ENCODE peak calls at places on chromosome 17, in six cellular contexts. X is GM12878, V is upper lobe of left lung, P is K562, O is A549, A is HepG2. U is an unnamed sample.

GRCh38 chr17:19357351-19358140 is 5.0 kb downstream of the B9D1 start:
- ATAC-seq in P (no peak), A (no peak), O (no peak), V (no peak), X (no peak), U (no peak)

GRCh38 chr17:80132906-80133625 is 13.9 kb downstream of the EIF4A3 start:
- ATAC-seq in O (peak), P (peak), X (no peak), A (peak), V (no peak), U (no peak)

GRCh38 chr17:3796110-3796821 is 4.7 kb downstream of the ITGAE start:
- ATAC-seq in V (no peak), P (no peak), O (no peak), A (no peak), X (peak), U (no peak)

GRCh38 chr17:37050905-37051304 is 102.2 kb downstream of the AATF start:
- ATAC-seq in X (no peak), O (no peak), V (no peak), P (no peak), A (no peak), U (no peak)

GRCh38 chr17:10743316-10744009 is 13.6 kb upstream of the TMEM220 start:
- ATAC-seq in V (no peak), X (no peak), P (no peak), A (no peak), O (no peak), U (peak)

GRCh38 chr17:67276075-67276474 is 31.1 kb upstream of the HELZ start:
- ATAC-seq in X (no peak), O (peak), A (peak), V (no peak), P (peak), U (no peak)

GRCh38 chr17:79733692-79734070 is 2.9 kb downstream of the ENPP7 start:
- ATAC-seq in V (no peak), X (no peak), P (no peak), O (no peak), A (no peak), U (no peak)

GRCh38 chr17:76904116-76904515 is 35.9 kb downstream of the MGAT5B start:
- ATAC-seq in O (no peak), A (no peak), X (no peak), P (no peak), V (peak), U (no peak)

GRCh38 chr17:65092262-65092661 is 35.7 kb upstream of the GNA13 start:
- ATAC-seq in V (no peak), A (no peak), P (no peak), X (no peak), O (peak), U (no peak)

GRCh38 chr17:42878924-42879595 is 21.5 kb upstream of the G6PC1 start:
- ATAC-seq in X (no peak), A (no peak), P (no peak), O (no peak), V (no peak), U (no peak)
- H3K27ac ChIP-seq in X (no peak), A (no peak), P (no peak), O (no peak), V (no peak), U (no peak)

DNA sequence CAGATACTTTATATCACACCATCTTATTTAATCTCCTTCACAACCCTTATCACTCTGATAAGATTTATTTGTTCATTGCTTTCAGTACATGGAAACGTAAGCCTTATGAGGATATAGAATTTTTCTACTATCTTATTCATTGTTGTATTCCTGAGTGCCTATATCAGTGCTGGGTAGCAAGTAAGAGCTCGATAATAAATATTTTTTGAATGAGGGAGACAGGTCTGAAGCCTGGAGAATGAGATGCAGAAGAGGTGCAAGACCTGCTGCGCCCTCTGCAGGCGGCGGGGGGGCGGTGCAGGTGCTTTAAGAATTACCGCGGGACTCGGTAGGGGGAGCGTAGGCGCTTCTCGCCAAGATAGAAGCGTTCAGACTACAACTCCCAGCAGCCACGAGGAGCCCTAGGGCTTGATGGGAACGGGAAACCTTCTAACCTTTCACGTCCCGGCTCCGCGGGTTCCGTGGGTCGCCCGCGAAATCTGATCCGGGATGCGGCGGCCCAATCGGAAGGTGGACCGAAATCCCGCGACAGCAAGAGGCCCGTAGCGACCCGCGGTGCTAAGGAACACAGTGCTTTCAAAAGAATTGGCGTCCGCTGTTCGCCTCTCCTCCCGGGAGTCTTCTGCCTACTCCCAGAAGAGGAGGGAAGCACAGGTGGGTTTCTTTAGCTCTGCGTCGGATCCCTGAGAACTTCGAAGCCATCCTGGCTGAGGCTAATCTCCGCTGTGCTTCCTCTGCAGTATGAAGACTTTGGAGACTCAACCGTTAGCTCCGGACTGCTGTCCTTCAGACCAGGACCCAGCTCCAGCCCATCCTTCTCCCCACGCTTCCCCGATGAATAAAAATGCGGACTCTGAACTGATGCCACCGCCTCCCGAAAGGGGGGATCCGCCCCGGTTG is at the start of gene WRAP53:
- ATAC-seq in P (peak), A (peak), O (peak), V (peak), X (peak), U (peak)
- TF ChIP-seq EP300 in P (no peak), A (no peak), O (no peak), V (peak), X (peak), U (no peak)

GRCh38 chr17:40473573-40474365 is 27.7 kb downstream of the TNS4 start:
- ATAC-seq in P (no peak), X (no peak), A (no peak), O (peak), V (no peak), U (no peak)
- H3K27ac ChIP-seq in P (no peak), X (no peak), A (no peak), O (peak), V (no peak), U (no peak)

DNA sequence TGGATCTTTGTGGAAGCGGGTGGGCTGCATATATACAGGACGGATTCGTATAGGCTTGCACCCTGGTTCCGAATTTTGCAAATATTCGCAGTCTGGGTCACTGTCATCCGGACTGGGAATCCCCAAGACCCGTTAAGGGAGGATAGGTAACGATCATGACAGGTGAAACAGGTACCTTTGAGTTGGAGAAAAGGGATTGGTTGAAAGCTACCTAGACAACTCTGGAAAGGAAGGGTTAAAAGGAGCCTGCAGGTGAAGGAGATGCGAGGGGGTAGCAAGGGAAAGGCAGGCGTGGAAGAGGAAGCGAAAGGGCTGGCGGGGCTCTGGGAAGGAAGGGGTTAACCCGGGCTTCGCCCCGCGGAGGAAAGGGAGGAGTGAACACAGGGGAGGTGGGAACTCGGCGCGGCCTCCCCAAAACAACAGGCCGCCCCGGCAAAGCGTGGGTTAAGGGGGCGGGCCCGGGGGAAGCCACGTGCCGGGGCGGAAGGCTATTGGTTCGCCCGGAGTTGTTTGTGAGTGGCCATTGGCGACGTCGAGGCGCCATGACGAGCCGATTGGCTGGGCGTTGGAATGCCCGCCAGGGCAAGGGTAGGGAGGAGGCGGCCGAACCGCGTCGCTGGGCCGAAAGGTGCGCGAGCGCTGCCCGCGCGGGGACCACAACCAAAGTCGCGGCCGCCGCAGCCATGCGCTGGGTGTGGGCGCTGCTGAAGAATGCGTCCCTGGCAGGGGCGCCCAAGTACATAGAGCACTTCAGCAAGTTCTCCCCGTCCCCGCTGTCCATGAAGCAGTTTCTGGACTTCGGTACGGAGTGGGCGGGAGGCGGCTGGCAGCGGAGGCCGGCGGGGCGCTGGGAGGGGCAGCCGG is at the start of gene PDK2:
- ATAC-seq in X (peak), P (peak), O (peak), A (peak), V (peak), U (peak)
- TF ChIP-seq EP300 in X (peak), P (no peak), O (no peak), A (no peak), V (peak), U (no peak)

DNA sequence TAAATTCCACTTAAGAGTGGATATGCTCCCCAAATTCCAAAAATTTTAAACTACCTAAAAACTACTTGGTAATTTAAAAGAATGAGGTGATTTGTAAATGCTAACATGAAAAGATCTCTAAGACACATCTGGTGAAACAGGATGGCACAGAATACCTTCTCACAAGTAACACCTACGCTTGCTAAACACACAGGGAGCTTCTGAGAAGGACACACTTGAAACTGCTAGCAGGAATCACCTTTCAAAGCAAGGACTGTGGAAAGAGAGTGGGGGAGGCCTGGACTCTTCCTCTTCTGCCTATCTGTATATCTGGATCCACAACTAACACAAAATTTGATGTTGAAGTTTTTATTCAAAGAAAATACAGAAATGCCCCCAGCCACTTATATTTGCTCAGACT is 52.4 kb downstream of the CYTH1 start:
- ATAC-seq in P (no peak), V (no peak), O (no peak), A (no peak), X (peak), U (no peak)
- H3K27ac ChIP-seq in P (no peak), V (no peak), O (no peak), A (no peak), X (peak), U (no peak)

GRCh38 chr17:50289268-50289667 is 15.0 kb downstream of the TMEM92 start:
- ATAC-seq in X (no peak), P (no peak), A (no peak), O (no peak), V (no peak), U (peak)

GRCh38 chr17:50288306-50288705 is 14.0 kb downstream of the TMEM92 start:
- ATAC-seq in O (no peak), P (no peak), V (no peak), X (no peak), A (no peak), U (no peak)

GRCh38 chr17:50285941-50286340 is 11.7 kb downstream of the TMEM92 start:
- ATAC-seq in P (no peak), V (no peak), O (no peak), A (no peak), X (no peak), U (no peak)

GRCh38 chr17:50292465-50292864 is 18.2 kb downstream of the TMEM92 start:
- ATAC-seq in P (no peak), X (no peak), A (no peak), V (no peak), O (no peak), U (no peak)

DNA sequence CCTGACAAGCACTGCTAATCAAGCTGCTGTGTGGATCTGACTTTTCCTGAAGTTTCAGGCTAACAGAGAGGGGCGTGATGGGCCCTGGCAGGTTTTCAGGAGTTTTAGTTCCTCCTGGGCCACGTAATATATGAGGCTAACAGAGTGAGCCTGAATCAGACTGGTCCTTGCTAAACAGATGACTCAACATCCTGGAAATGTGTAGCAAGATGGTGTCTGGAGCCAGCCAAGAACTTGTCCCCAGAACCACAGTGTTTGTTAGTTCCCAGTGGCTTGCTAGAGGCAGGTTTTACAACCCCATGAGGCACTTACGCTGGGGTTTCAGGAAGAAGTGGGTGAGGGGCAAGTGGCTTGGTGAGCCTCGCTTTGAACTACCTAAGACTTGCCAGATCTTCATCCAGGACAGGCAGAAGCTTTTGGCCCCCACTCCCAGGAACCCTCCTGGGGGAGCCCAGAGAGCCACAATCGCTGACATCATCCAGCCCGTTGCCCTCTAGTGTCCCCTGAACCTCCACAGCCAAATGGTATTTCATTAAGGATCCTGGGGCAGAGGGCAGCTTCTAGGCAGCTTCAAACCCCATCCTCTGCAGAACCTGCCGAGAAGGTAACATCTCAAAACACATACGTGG is 15.9 kb downstream of the TMEM92 start:
- ATAC-seq in O (peak), V (peak), X (peak), P (peak), A (peak), U (peak)
- TF ChIP-seq EP300 in O (no peak), V (peak), X (no peak), P (peak), A (no peak), U (no peak)

GRCh38 chr17:32567086-32567485 is 80.3 kb downstream of the CDK5R1 start:
- ATAC-seq in A (no peak), P (no peak), V (no peak), O (no peak), X (no peak), U (no peak)

GRCh38 chr17:32570081-32570396 is 83.2 kb downstream of the CDK5R1 start:
- ATAC-seq in A (no peak), O (no peak), X (peak), P (no peak), V (no peak), U (no peak)

GRCh38 chr17:32568673-32569072 is 81.9 kb downstream of the CDK5R1 start:
- ATAC-seq in P (no peak), A (no peak), X (no peak), V (no peak), O (no peak), U (no peak)

GRCh38 chr17:32567511-32567910 is 80.7 kb downstream of the CDK5R1 start:
- ATAC-seq in O (no peak), P (no peak), V (no peak), A (no peak), X (no peak), U (no peak)

DNA sequence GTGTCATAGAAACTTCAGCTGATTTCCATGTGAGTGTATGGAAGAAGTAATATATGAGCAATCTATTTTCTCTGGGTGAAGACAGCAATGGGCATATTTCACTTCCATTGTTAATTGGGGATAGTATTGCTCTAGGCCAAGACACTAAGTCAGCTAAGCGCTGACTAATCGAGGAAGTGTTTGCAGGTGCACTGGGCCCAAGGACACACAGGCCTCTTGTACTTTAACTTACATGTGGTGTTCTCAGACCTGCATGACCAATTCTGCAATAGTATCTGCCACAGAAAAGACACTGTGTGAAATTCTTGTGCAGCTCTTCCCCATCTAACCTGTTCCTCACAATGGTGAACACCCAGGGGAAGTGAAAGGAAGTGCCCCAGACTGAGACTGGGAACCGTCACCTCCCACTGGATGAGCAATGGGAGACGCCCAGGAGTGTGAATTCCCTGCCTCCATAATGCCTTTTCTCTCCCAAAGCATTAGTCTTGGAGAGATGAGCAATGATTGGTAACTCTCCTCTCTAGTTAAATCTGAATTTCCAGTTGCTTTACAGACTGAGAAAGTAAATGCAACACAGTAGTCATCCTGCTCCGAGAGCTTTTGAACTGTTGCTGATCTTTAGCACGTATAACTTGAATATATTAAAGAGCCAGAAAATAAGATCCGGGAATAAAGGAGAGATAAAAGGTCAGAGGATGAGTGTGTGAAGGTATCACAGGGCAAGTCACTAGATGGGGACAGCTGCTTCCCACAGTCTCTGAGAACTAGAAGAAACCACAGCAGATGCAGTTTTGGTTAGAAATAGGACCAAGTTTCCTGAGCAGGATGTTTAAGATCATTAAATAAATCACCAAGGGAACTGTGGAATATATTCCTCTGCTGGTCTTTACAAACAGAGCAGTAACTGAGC is 82.6 kb downstream of the CDK5R1 start:
- ATAC-seq in P (no peak), A (no peak), O (peak), X (peak), V (no peak), U (no peak)
- H3K27ac ChIP-seq in P (no peak), A (no peak), O (no peak), X (peak), V (no peak), U (no peak)

GRCh38 chr17:17275991-17276390 is 5.1 kb downstream of the COPS3 start:
- ATAC-seq in P (no peak), A (no peak), V (no peak), O (no peak), X (no peak), U (no peak)

GRCh38 chr17:17285951-17286350 is 4.9 kb upstream of the COPS3 start:
- ATAC-seq in V (no peak), A (no peak), X (no peak), O (no peak), P (no peak), U (no peak)

DNA sequence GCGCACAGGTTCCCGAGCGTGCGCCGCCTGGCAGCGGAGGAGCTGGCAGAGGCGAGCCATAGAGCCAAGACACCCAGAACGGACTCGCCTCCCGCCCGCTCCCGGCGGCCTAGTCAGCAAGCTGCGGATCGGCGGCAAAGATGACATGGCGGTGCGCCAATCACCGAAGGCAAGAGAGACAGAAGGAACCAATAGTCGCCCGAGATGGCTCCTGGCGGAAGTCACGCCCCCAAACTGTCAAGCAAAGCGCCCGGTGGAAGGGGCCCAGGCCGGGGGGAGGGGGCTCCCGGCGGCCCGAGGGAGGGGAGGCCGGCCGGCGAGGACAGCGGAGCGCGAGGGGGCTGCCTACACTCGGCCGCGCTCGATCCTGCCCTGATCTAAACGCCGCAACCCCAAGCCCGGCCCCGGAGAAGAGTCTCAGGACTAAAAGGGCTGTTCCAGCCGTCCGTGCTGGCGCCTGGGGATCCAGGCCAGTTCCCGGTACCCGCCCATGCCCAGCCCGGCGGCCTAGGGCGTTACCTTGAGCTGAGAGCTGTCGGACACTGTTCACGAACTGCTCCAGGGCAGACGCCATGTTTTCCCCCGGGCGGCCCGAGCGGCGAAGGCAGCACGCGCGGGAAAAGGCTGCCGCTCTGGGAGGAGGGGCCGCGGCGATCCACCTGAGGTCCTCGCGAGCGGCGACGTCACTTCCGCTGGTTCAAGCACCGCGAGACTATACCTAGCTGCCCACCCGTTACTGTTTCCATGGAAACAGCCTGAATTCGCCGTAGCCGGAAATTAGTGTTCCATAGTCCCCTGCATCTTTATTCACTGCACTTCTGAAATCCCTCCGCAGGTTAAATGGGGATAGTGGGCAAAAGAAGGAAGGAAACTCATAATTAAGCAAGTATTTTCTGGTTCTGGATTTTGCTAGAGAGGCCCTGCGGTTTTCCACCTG is at the start of gene COPS3:
- ATAC-seq in P (peak), A (peak), O (peak), V (peak), X (peak), U (peak)
- TF ChIP-seq EP300 in P (peak), A (no peak), O (no peak), V (peak), X (no peak), U (no peak)

GRCh38 chr17:30832438-30832790 is 648 bp downstream of the ATAD5 start:
- ATAC-seq in X (peak), O (peak), A (peak), V (no peak), P (peak), U (no peak)
- H3K27ac ChIP-seq in X (peak), O (peak), A (peak), V (no peak), P (peak), U (no peak)